ENCODE peak calls at places on chromosomes 4 and X, in five cellular contexts. One of them, this sample, is unnamed.
A peak's percentile ranks its signal among the peaks of the same experiment; 100 is the strongest.

GRCh38 chr4:6806924-6807676 is 24.6 kb downstream of the KIAA0232 start:
- DNase-seq in naive thymus-derived CD4-positive, alpha-beta T cell: no peak
- DNase-seq in fibroblast of the conjunctiva: no peak
- DNase-seq in NCI-H774: no peak
- DNase-seq in activated naive CD4-positive, alpha-beta T cell treated with anti-CD3 and anti-CD28 coated beads for 36 hours: no peak
- DNase-seq in this sample: no peak

GRCh38 chrX:46572295-46572936 is 1.1 kb upstream of the CHST7 start:
- DNase-seq in naive thymus-derived CD4-positive, alpha-beta T cell: peak; percentile 23
- DNase-seq in fibroblast of the conjunctiva: no peak
- DNase-seq in NCI-H774: no peak
- DNase-seq in activated naive CD4-positive, alpha-beta T cell treated with anti-CD3 and anti-CD28 coated beads for 36 hours: peak; percentile 56
- DNase-seq in this sample: no peak

GRCh38 chr4:177374966-177375365 is 65.3 kb downstream of the NEIL3 start:
- DNase-seq in naive thymus-derived CD4-positive, alpha-beta T cell: no peak
- DNase-seq in fibroblast of the conjunctiva: no peak
- DNase-seq in NCI-H774: no peak
- DNase-seq in activated naive CD4-positive, alpha-beta T cell treated with anti-CD3 and anti-CD28 coated beads for 36 hours: no peak
- DNase-seq in this sample: no peak

GRCh38 chr4:37780444-37781133 is 45.9 kb upstream of the PGM2 start:
- DNase-seq in naive thymus-derived CD4-positive, alpha-beta T cell: peak; percentile 87
- DNase-seq in fibroblast of the conjunctiva: peak; percentile 8
- DNase-seq in NCI-H774: no peak
- DNase-seq in activated naive CD4-positive, alpha-beta T cell treated with anti-CD3 and anti-CD28 coated beads for 36 hours: peak; percentile 75
- DNase-seq in this sample: no peak

GRCh38 chr4:17577660-17578481 is 873 bp downstream of the LAP3 start:
- DNase-seq in naive thymus-derived CD4-positive, alpha-beta T cell: no peak
- DNase-seq in fibroblast of the conjunctiva: no peak
- DNase-seq in NCI-H774: no peak
- DNase-seq in activated naive CD4-positive, alpha-beta T cell treated with anti-CD3 and anti-CD28 coated beads for 36 hours: peak; percentile 49
- DNase-seq in this sample: no peak

GRCh38 chr4:109631709-109632108 is 71.5 kb downstream of the CASP6 start:
- DNase-seq in naive thymus-derived CD4-positive, alpha-beta T cell: no peak
- DNase-seq in fibroblast of the conjunctiva: no peak
- DNase-seq in NCI-H774: no peak
- DNase-seq in activated naive CD4-positive, alpha-beta T cell treated with anti-CD3 and anti-CD28 coated beads for 36 hours: no peak
- DNase-seq in this sample: no peak

GRCh38 chrX:64894454-64895038 is 81.7 kb downstream of the ZC4H2 start:
- DNase-seq in naive thymus-derived CD4-positive, alpha-beta T cell: peak; percentile 14
- DNase-seq in fibroblast of the conjunctiva: no peak
- DNase-seq in NCI-H774: no peak
- DNase-seq in activated naive CD4-positive, alpha-beta T cell treated with anti-CD3 and anti-CD28 coated beads for 36 hours: peak; percentile 56
- DNase-seq in this sample: no peak

GRCh38 chr4:83074086-83074704 is 39.2 kb downstream of the COPS4 start:
- DNase-seq in naive thymus-derived CD4-positive, alpha-beta T cell: peak; percentile 86
- DNase-seq in fibroblast of the conjunctiva: peak; percentile 86
- DNase-seq in NCI-H774: no peak
- DNase-seq in activated naive CD4-positive, alpha-beta T cell treated with anti-CD3 and anti-CD28 coated beads for 36 hours: peak; percentile 76
- DNase-seq in this sample: peak; percentile 70

GRCh38 chrX:24428518-24428917 is 36.6 kb upstream of the PDK3 start:
- DNase-seq in naive thymus-derived CD4-positive, alpha-beta T cell: no peak
- DNase-seq in fibroblast of the conjunctiva: no peak
- DNase-seq in NCI-H774: no peak
- DNase-seq in activated naive CD4-positive, alpha-beta T cell treated with anti-CD3 and anti-CD28 coated beads for 36 hours: no peak
- DNase-seq in this sample: no peak